ENCODE peak calls at places on chromosomes 3 and 15, in five cellular contexts. One of them, this sample, is unnamed.

GRCh38 chr3:159548675-159549335 is 439.8 kb upstream of the IL12A start:
- DNase-seq in tibial nerve: no peak
- DNase-seq in choroid plexus epithelial cell: peak
- DNase-seq in GM12878: no peak
- DNase-seq in stomach: no peak
- DNase-seq in this sample: no peak

GRCh38 chr3:162337630-162338029 is 841.0 kb downstream of the OTOL1 start:
- DNase-seq in choroid plexus epithelial cell: peak
- DNase-seq in stomach: no peak
- DNase-seq in tibial nerve: no peak
- DNase-seq in GM12878: no peak
- DNase-seq in this sample: no peak

GRCh38 chr3:171416061-171416460 is 44.1 kb downstream of the TNIK start:
- DNase-seq in tibial nerve: no peak
- DNase-seq in stomach: no peak
- DNase-seq in choroid plexus epithelial cell: peak
- DNase-seq in GM12878: no peak
- DNase-seq in this sample: no peak

GRCh38 chr3:178676942-178677606 is 140.8 kb downstream of the KCNMB2 start:
- DNase-seq in tibial nerve: no peak
- DNase-seq in choroid plexus epithelial cell: no peak
- DNase-seq in GM12878: no peak
- DNase-seq in stomach: no peak
- DNase-seq in this sample: no peak

GRCh38 chr3:171374661-171375285 is 85.4 kb downstream of the TNIK start:
- DNase-seq in tibial nerve: no peak
- DNase-seq in choroid plexus epithelial cell: peak
- DNase-seq in GM12878: no peak
- DNase-seq in stomach: no peak
- DNase-seq in this sample: no peak

GRCh38 chr15:66661432-66662096 is 40.5 kb upstream of the SMAD6 start:
- DNase-seq in choroid plexus epithelial cell: no peak
- DNase-seq in GM12878: no peak
- DNase-seq in tibial nerve: no peak
- DNase-seq in stomach: no peak
- DNase-seq in this sample: no peak

GRCh38 chr3:53581671-53582070 is 87.3 kb downstream of the CACNA1D start:
- DNase-seq in GM12878: no peak
- DNase-seq in choroid plexus epithelial cell: no peak
- DNase-seq in tibial nerve: no peak
- DNase-seq in stomach: no peak
- DNase-seq in this sample: no peak

GRCh38 chr3:186603159-186603558 is 9.7 kb upstream of the AHSG start:
- DNase-seq in tibial nerve: no peak
- DNase-seq in GM12878: no peak
- DNase-seq in choroid plexus epithelial cell: no peak
- DNase-seq in stomach: no peak
- DNase-seq in this sample: no peak

GRCh38 chr3:127612966-127613365 is 14.8 kb downstream of the MCM2 start:
- DNase-seq in choroid plexus epithelial cell: peak
- DNase-seq in stomach: no peak
- DNase-seq in GM12878: no peak
- DNase-seq in tibial nerve: no peak
- DNase-seq in this sample: no peak

GRCh38 chr15:67833504-67834248 is 6.2 kb downstream of the RNU6-1 start:
- DNase-seq in GM12878: no peak
- DNase-seq in choroid plexus epithelial cell: peak
- DNase-seq in stomach: peak
- DNase-seq in tibial nerve: no peak
- DNase-seq in this sample: no peak

GRCh38 chr3:141093971-141094401 is 42.8 kb downstream of the SPSB4 start:
- DNase-seq in tibial nerve: no peak
- DNase-seq in GM12878: no peak
- DNase-seq in stomach: peak
- DNase-seq in choroid plexus epithelial cell: peak
- DNase-seq in this sample: no peak

GRCh38 chr3:81871358-81872152 is 110.1 kb upstream of the GBE1 start:
- DNase-seq in stomach: no peak
- DNase-seq in tibial nerve: no peak
- DNase-seq in choroid plexus epithelial cell: peak
- DNase-seq in GM12878: no peak
- DNase-seq in this sample: no peak

GRCh38 chr3:24374801-24375200 is 119.8 kb downstream of the THRB start:
- DNase-seq in stomach: no peak
- DNase-seq in GM12878: no peak
- DNase-seq in tibial nerve: no peak
- DNase-seq in choroid plexus epithelial cell: no peak
- DNase-seq in this sample: no peak

GRCh38 chr15:67685008-67685599 is 140.2 kb upstream of the SKOR1 start:
- DNase-seq in tibial nerve: no peak
- DNase-seq in choroid plexus epithelial cell: peak
- DNase-seq in GM12878: no peak
- DNase-seq in stomach: no peak
- DNase-seq in this sample: no peak

GRCh38 chr3:137766069-137766960 is 2.2 kb downstream of the SOX14 start:
- DNase-seq in GM12878: no peak
- DNase-seq in tibial nerve: no peak
- DNase-seq in choroid plexus epithelial cell: no peak
- DNase-seq in stomach: no peak
- DNase-seq in this sample: no peak

GRCh38 chr3:114478806-114479205 is 185.0 kb downstream of the TIGIT start:
- DNase-seq in tibial nerve: no peak
- DNase-seq in choroid plexus epithelial cell: peak
- DNase-seq in GM12878: no peak
- DNase-seq in stomach: no peak
- DNase-seq in this sample: no peak

GRCh38 chr15:56168394-56168793 is 75.3 kb downstream of the RFX7 start:
- DNase-seq in GM12878: no peak
- DNase-seq in tibial nerve: no peak
- DNase-seq in choroid plexus epithelial cell: peak
- DNase-seq in stomach: no peak
- DNase-seq in this sample: no peak

GRCh38 chr3:47337656-47338055 is 43.2 kb upstream of the PTPN23 start:
- DNase-seq in stomach: no peak
- DNase-seq in GM12878: no peak
- DNase-seq in tibial nerve: no peak
- DNase-seq in choroid plexus epithelial cell: no peak
- DNase-seq in this sample: no peak

GRCh38 chr3:171984883-171985282 is 54.5 kb upstream of the FNDC3B start:
- DNase-seq in GM12878: no peak
- DNase-seq in stomach: no peak
- DNase-seq in tibial nerve: no peak
- DNase-seq in choroid plexus epithelial cell: no peak
- DNase-seq in this sample: no peak

GRCh38 chr3:106431698-106432097 is 562.9 kb upstream of the CBLB start:
- DNase-seq in choroid plexus epithelial cell: no peak
- DNase-seq in GM12878: no peak
- DNase-seq in tibial nerve: no peak
- DNase-seq in stomach: no peak
- DNase-seq in this sample: no peak

GRCh38 chr15:38367476-38367875 is 86.5 kb upstream of the FAM98B start:
- DNase-seq in GM12878: no peak
- DNase-seq in stomach: no peak
- DNase-seq in tibial nerve: no peak
- DNase-seq in choroid plexus epithelial cell: peak
- DNase-seq in this sample: no peak

GRCh38 chr3:10614160-10614559 is 108.8 kb upstream of the ATP2B2 start:
- DNase-seq in stomach: no peak
- DNase-seq in GM12878: no peak
- DNase-seq in choroid plexus epithelial cell: no peak
- DNase-seq in tibial nerve: no peak
- DNase-seq in this sample: no peak

GRCh38 chr15:57676578-57676977 is 29.9 kb upstream of the POLR2M start:
- DNase-seq in GM12878: no peak
- DNase-seq in tibial nerve: no peak
- DNase-seq in choroid plexus epithelial cell: no peak
- DNase-seq in stomach: no peak
- DNase-seq in this sample: no peak

GRCh38 chr3:156776871-156777270 is 49.3 kb upstream of the LEKR1 start:
- DNase-seq in stomach: no peak
- DNase-seq in GM12878: no peak
- DNase-seq in tibial nerve: no peak
- DNase-seq in choroid plexus epithelial cell: no peak
- DNase-seq in this sample: no peak

GRCh38 chr15:34853001-34853758 is 57.8 kb upstream of the ACTC1 start:
- DNase-seq in GM12878: no peak
- DNase-seq in choroid plexus epithelial cell: peak
- DNase-seq in stomach: no peak
- DNase-seq in tibial nerve: no peak
- DNase-seq in this sample: no peak

GRCh38 chr15:63256433-63256884 is 20.9 kb upstream of the APH1B start:
- DNase-seq in stomach: no peak
- DNase-seq in GM12878: no peak
- DNase-seq in choroid plexus epithelial cell: peak
- DNase-seq in tibial nerve: no peak
- DNase-seq in this sample: no peak

GRCh38 chr15:25051399-25052154 is 96.8 kb downstream of the SNRPN start:
- DNase-seq in tibial nerve: no peak
- DNase-seq in stomach: no peak
- DNase-seq in choroid plexus epithelial cell: no peak
- DNase-seq in GM12878: no peak
- DNase-seq in this sample: no peak

GRCh38 chr3:188624384-188624783 is 470.4 kb downstream of the LPP start:
- DNase-seq in choroid plexus epithelial cell: peak
- DNase-seq in tibial nerve: no peak
- DNase-seq in GM12878: no peak
- DNase-seq in stomach: peak
- DNase-seq in this sample: no peak

GRCh38 chr3:15360786-15361493 is 28.6 kb upstream of the SH3BP5 start:
- DNase-seq in GM12878: no peak
- DNase-seq in tibial nerve: no peak
- DNase-seq in stomach: no peak
- DNase-seq in choroid plexus epithelial cell: peak
- DNase-seq in this sample: no peak

GRCh38 chr15:101244039-101244781 is 7.6 kb downstream of the CHSY1 start:
- DNase-seq in stomach: no peak
- DNase-seq in GM12878: no peak
- DNase-seq in tibial nerve: no peak
- DNase-seq in choroid plexus epithelial cell: peak
- DNase-seq in this sample: no peak

GRCh38 chr3:126523745-126524428 is at the start of gene CHST13:
- DNase-seq in choroid plexus epithelial cell: peak
- DNase-seq in stomach: peak
- DNase-seq in tibial nerve: no peak
- DNase-seq in GM12878: no peak
- DNase-seq in this sample: no peak

GRCh38 chr15:32818758-32819405 is 101.1 kb downstream of the GREM1 start:
- DNase-seq in stomach: no peak
- DNase-seq in GM12878: no peak
- DNase-seq in tibial nerve: no peak
- DNase-seq in choroid plexus epithelial cell: peak
- DNase-seq in this sample: no peak

DNA sequence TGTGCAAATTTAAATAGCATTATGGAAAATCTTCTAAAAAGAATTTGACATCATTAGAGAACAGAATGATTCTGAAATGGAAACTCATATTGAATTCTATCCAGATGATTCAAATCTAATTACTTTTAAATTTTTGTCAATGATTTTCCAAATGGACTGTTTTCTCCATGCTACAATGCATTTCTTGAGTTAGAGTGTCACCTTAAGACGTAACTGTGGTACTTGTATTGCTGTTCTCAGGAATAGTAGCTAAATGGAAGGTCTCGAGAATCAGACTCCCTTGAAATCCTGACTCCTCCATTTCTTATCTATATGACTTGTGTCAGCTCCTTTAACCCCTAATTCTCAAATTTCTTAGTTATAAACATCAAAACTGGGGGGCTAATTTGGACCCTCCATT is 102.3 kb downstream of the P2RY1 start:
- DNase-seq in GM12878: no peak
- DNase-seq in choroid plexus epithelial cell: peak
- DNase-seq in tibial nerve: no peak
- DNase-seq in stomach: no peak
- DNase-seq in this sample: no peak
- TF ChIP-seq CTCF in GM12878: no peak
- TF ChIP-seq CTCF in choroid plexus epithelial cell: no peak
- TF ChIP-seq CTCF in tibial nerve: peak
- TF ChIP-seq CTCF in stomach: no peak
- TF ChIP-seq CTCF in this sample: peak

DNA sequence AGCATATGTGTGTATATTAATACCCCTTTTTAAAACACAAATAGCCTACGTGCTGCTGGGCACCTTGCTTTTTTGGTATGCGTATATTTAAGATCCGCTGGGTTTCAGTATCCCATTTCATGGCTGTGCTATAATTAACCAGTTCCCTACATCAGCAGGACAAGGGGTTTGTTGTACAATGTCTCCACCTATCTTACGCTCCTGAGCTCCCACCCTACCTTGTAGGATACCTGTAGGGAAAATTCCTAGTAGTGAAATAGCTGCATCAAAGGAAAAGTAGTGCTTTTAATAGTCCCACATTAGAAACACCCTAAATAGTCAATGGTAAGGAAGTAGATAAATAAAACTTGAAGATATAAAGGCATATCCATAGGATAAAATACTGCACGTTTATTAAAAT is 1.4 kb downstream of the MAP6D1 start:
- DNase-seq in tibial nerve: no peak
- DNase-seq in choroid plexus epithelial cell: no peak
- DNase-seq in stomach: no peak
- DNase-seq in GM12878: no peak
- DNase-seq in this sample: no peak
- TF ChIP-seq CTCF in tibial nerve: no peak
- TF ChIP-seq CTCF in choroid plexus epithelial cell: no peak
- TF ChIP-seq CTCF in stomach: no peak
- TF ChIP-seq CTCF in GM12878: no peak
- TF ChIP-seq CTCF in this sample: peak

DNA sequence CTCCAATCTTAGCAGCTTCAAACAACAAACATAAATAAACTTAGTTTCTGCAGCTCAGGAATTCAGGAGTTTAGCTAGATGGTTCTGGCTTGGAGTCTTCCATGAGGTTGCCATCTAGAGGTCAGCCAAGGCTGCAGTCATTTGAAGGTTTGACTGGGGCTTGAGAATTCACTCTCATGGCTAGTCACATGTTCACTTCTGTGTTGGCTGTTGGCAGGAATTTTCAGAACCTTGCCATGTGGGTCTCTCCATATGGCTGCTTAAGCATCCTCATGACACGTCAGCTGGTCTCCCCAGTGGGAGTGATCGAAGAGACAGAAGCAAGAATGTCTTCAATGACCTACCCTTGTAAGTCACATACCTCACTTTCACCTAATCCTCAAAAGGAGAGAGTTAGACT is 269.2 kb upstream of the CNTN3 start:
- DNase-seq in stomach: no peak
- DNase-seq in choroid plexus epithelial cell: peak
- DNase-seq in tibial nerve: no peak
- DNase-seq in GM12878: no peak
- DNase-seq in this sample: no peak
- TF ChIP-seq CTCF in stomach: no peak
- TF ChIP-seq CTCF in choroid plexus epithelial cell: peak
- TF ChIP-seq CTCF in tibial nerve: no peak
- TF ChIP-seq CTCF in GM12878: peak
- TF ChIP-seq CTCF in this sample: peak

DNA sequence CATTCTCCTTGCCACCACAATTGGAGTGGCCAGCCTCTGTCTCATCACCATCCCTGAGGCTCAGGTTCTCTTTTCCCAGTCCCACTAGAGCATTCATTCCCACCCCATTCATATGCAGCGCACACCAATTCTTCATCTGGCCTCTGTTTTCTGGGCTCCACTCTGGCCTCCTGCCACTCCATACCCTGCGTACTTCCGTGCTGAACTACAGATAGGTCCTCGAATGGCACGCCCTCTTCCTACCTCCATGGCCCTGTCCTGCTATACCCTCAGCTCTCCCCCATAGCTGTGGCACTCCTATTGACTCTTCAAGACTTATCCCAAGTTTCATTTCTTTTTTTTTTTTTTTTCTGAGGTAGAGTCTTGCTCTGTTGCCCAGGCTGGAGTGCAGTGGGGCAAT is 25.9 kb downstream of the PAQR5 start:
- DNase-seq in stomach: no peak
- DNase-seq in GM12878: no peak
- DNase-seq in choroid plexus epithelial cell: no peak
- DNase-seq in tibial nerve: no peak
- DNase-seq in this sample: no peak
- TF ChIP-seq CTCF in stomach: no peak
- TF ChIP-seq CTCF in GM12878: no peak
- TF ChIP-seq CTCF in choroid plexus epithelial cell: no peak
- TF ChIP-seq CTCF in tibial nerve: no peak
- TF ChIP-seq CTCF in this sample: no peak

This sample was measured in D721Med.